ENCODE peak calls at places on chromosome 9, in seven cellular contexts. Z is lower leg skin, W is uterus, S is HCT116, H is body of pancreas, A is A549, R is HepG2. U is an unnamed sample.

GRCh38 chr9:135036861-135037465 is 50.5 kb upstream of the OLFM1 start:
- DNase-seq in A (no peak), S (no peak), R (no peak), Z (no peak), W (peak), H (no peak), U (no peak)

GRCh38 chr9:109323771-109324170 is 2.9 kb upstream of the EPB41L4B start:
- DNase-seq in W (no peak), R (no peak), A (no peak), S (no peak), Z (no peak), H (no peak), U (no peak)

GRCh38 chr9:13718086-13718485 is 438.6 kb upstream of the MPDZ start:
- DNase-seq in A (no peak), W (no peak), R (no peak), H (no peak), Z (no peak), S (no peak), U (no peak)

GRCh38 chr9:24464321-24464951 is 81.3 kb downstream of the IZUMO3 start:
- DNase-seq in A (no peak), H (no peak), R (no peak), W (no peak), Z (no peak), S (no peak), U (no peak)

GRCh38 chr9:96204853-96205252 is 97.1 kb downstream of the HSD17B3 start:
- DNase-seq in R (no peak), H (no peak), A (no peak), W (no peak), Z (no peak), S (no peak), U (no peak)

GRCh38 chr9:123727332-123727731 is 202.6 kb downstream of the DENND1A start:
- DNase-seq in H (no peak), W (no peak), Z (no peak), A (no peak), S (peak), R (no peak), U (no peak)

GRCh38 chr9:136618578-136619547 is 43.9 kb upstream of the EGFL7 start:
- DNase-seq in H (no peak), W (no peak), R (no peak), A (no peak), Z (no peak), S (no peak), U (no peak)

GRCh38 chr9:8825600-8826147 is 1026.1 kb upstream of the DMAC1 start:
- DNase-seq in Z (no peak), S (no peak), A (no peak), R (no peak), W (no peak), H (no peak), U (no peak)

GRCh38 chr9:115034801-115035200 is 83.2 kb downstream of the TNC start:
- DNase-seq in S (no peak), H (no peak), A (no peak), W (no peak), Z (no peak), R (no peak), U (no peak)

GRCh38 chr9:9950813-9951212 is 662.0 kb downstream of the PTPRD start:
- DNase-seq in Z (no peak), R (no peak), A (no peak), W (no peak), H (no peak), S (no peak), U (no peak)

GRCh38 chr9:89869774-89870173 is 265.0 kb downstream of the GADD45G start:
- DNase-seq in Z (no peak), W (peak), S (no peak), R (no peak), A (no peak), H (no peak), U (no peak)

GRCh38 chr9:33903157-33903780 is 86.3 kb downstream of the UBE2R2 start:
- DNase-seq in W (no peak), A (no peak), R (no peak), Z (no peak), S (no peak), H (no peak), U (no peak)

GRCh38 chr9:114721491-114722362 is 39.7 kb upstream of the TEX48 start:
- DNase-seq in H (no peak), S (no peak), R (peak), A (peak), Z (no peak), W (no peak), U (no peak)

GRCh38 chr9:121339437-121339836 is 30.6 kb downstream of the STOM start:
- DNase-seq in R (no peak), H (no peak), Z (no peak), W (no peak), A (no peak), S (no peak), U (no peak)

GRCh38 chr9:112750767-112751058 is 153 bp downstream of the SNX30 start:
- DNase-seq in A (no peak), H (no peak), R (no peak), W (no peak), Z (no peak), S (no peak), U (peak)

GRCh38 chr9:126719677-126720435 is 85.0 kb upstream of the ZBTB43 start:
- DNase-seq in S (no peak), R (peak), H (peak), Z (peak), A (no peak), W (no peak), U (peak)

GRCh38 chr9:110278080-110278707 is 21.9 kb upstream of the TXN start:
- DNase-seq in H (no peak), W (no peak), R (no peak), S (peak), Z (no peak), A (no peak), U (no peak)

GRCh38 chr9:114925039-114925438 is 5.4 kb downstream of the TNFSF8 start:
- DNase-seq in A (no peak), H (no peak), Z (no peak), W (no peak), R (no peak), S (no peak), U (no peak)

GRCh38 chr9:93645149-93645889 is 68.9 kb downstream of the PHF2 start:
- DNase-seq in R (no peak), A (no peak), H (no peak), Z (no peak), S (no peak), W (peak), U (no peak)

GRCh38 chr9:135123735-135124134 is 36.3 kb downstream of the OLFM1 start:
- DNase-seq in R (no peak), A (no peak), Z (no peak), H (peak), S (no peak), W (no peak), U (no peak)

GRCh38 chr9:6644346-6645152 is 980 bp downstream of the GLDC start:
- DNase-seq in Z (no peak), S (no peak), A (no peak), R (no peak), W (no peak), H (no peak), U (no peak)

GRCh38 chr9:137127301-137128157 is 11.4 kb upstream of the GRIN1 start:
- DNase-seq in W (no peak), A (peak), R (peak), S (no peak), H (peak), Z (no peak), U (peak)

GRCh38 chr9:6414291-6414690 is 1.3 kb downstream of the UHRF2 start:
- DNase-seq in R (no peak), W (no peak), S (no peak), H (no peak), Z (no peak), A (no peak), U (peak)

GRCh38 chr9:95605087-95605486 is 88.3 kb upstream of the PTCH1 start:
- DNase-seq in Z (no peak), S (no peak), W (no peak), A (no peak), H (no peak), R (no peak), U (no peak)

GRCh38 chr9:131107760-131108159 is 11.4 kb downstream of the AIF1L start:
- DNase-seq in W (no peak), R (no peak), Z (no peak), A (no peak), S (no peak), H (no peak), U (no peak)

GRCh38 chr9:114303977-114304376 is 18.9 kb upstream of the ORM1 start:
- DNase-seq in W (no peak), Z (no peak), A (no peak), R (no peak), H (no peak), S (no peak), U (no peak)

GRCh38 chr9:75086443-75087278 is 1.3 kb downstream of the NMRK1 start:
- DNase-seq in R (peak), A (no peak), W (peak), Z (peak), H (peak), S (no peak), U (peak)

GRCh38 chr9:21684831-21685362 is 117.5 kb upstream of the MTAP start:
- DNase-seq in R (peak), Z (no peak), H (peak), W (no peak), A (peak), S (peak), U (no peak)

GRCh38 chr9:75033789-75034473 is 5.8 kb upstream of the CARNMT1 start:
- DNase-seq in S (no peak), Z (no peak), H (no peak), W (no peak), A (no peak), R (no peak), U (no peak)

GRCh38 chr9:2427016-2427891 is 194.3 kb upstream of the VLDLR start:
- DNase-seq in A (no peak), W (no peak), R (no peak), S (no peak), H (peak), Z (no peak), U (no peak)

GRCh38 chr9:112061152-112061740 is 113.9 kb downstream of the SUSD1 start:
- DNase-seq in Z (peak), W (peak), R (peak), S (peak), H (peak), A (peak), U (peak)

GRCh38 chr9:92669527-92669889 is 423 bp downstream of the IPPK start:
- DNase-seq in A (no peak), W (no peak), H (no peak), Z (no peak), S (no peak), R (no peak), U (peak)

GRCh38 chr9:127837346-127837745 is 17.1 kb downstream of the ENG start:
- DNase-seq in H (no peak), R (no peak), S (no peak), W (no peak), Z (no peak), A (no peak), U (no peak)

GRCh38 chr9:129336601-129337286 is 158.7 kb upstream of the IER5L start:
- DNase-seq in Z (peak), W (no peak), H (peak), R (no peak), A (no peak), S (no peak), U (no peak)
- TF ChIP-seq POLR2A in Z (no peak), W (no peak), H (no peak), R (no peak), A (no peak), S (no peak), U (no peak)

GRCh38 chr9:133778336-133778995 is 40.3 kb upstream of the SARDH start:
- DNase-seq in Z (no peak), W (no peak), A (no peak), H (no peak), R (no peak), S (no peak), U (no peak)

GRCh38 chr9:133780962-133781827 is 43.0 kb upstream of the SARDH start:
- DNase-seq in S (no peak), W (no peak), H (no peak), A (no peak), Z (no peak), R (no peak), U (no peak)

GRCh38 chr9:133779081-133779480 is 40.9 kb upstream of the SARDH start:
- DNase-seq in A (no peak), H (no peak), Z (no peak), W (no peak), S (no peak), R (no peak), U (no peak)

GRCh38 chr9:133780404-133780945 is 42.3 kb upstream of the SARDH start:
- DNase-seq in R (no peak), Z (no peak), H (no peak), A (no peak), S (no peak), W (no peak), U (no peak)

DNA sequence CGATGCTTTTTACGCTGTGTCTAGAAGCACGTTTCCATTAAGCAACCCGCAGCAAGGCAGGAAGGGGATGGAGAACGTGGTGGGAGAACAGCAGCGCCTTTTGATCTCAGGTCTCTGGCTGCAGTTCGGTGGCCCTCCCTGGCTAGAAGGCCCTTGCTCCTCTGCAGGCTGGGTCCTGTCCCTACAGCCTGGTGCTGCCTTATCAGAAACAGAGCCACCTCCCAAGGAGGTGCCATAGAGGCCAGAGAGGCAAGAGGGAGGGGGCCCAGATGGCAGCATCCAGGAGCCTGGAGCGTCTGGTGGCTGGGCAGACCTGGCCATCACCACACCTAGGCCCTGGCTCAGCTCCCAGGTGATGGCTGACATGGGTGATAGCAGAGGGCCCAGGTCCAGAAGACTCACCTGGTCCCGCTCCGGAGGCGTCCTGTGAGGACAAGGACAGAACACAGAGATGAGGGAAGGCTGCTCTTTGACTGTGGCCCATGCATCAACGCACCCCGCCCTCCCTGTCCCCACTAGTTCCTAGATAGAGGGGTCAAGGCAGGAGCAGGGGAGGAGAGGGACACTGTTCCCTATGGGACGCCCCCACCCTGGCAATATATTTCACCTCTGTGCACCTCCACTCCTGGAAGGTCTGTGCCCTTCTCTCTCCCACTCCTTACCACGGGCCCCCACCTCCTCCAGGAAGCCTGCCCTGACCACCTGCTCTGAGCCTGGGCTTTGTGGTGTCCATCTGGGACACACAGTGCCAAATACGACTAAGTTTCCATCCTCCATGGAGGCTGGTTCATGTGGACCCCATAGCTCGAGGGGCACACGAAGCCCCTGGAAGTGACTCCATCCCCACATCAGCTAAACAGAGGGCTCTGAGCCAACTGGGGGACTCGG is 41.6 kb upstream of the SARDH start:
- DNase-seq in Z (no peak), A (no peak), R (no peak), S (no peak), W (no peak), H (no peak), U (no peak)
- TF ChIP-seq POLR2A in Z (no peak), A (no peak), R (no peak), S (no peak), W (no peak), H (no peak), U (no peak)

GRCh38 chr9:36400332-36401178 is 486 bp upstream of the RNF38 start:
- DNase-seq in S (peak), A (peak), R (peak), H (peak), W (peak), Z (peak), U (peak)
- TF ChIP-seq POLR2A in S (peak), A (peak), R (peak), H (peak), W (peak), Z (no peak), U (peak)

DNA sequence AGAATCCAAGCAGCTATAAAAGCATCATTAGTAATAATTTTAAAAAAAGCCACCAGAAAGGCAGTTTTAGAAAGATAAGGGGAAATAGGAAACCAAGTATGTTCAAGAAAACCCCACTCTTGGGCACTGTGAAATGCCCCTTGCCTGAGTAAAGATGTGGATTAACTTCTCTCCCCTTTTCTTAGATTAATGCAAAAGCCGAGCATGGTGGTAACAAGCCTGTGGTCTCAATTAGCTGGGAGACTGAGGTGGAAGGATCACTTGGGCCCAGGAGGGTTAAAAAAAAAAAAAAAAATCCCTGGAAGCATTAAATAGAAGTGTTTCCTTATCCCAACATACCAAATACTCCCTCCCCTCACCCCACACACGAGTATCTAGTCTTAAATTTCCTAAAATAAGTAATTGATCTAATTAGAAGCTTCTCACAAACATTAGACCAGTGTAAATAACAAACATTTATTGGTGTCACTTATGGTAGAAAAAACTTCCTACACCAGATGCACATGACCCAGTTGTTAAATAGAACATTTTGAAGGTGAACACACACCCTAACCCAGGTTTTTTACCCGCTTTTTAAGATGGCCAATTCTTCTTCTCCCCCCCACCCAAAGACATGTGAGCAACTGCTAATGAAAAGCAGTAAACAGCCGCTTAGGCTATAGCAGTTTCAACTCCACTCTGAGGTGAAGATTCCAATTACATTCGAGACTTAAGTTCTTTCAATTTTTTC is 5.2 kb downstream of the HSPA5 start:
- DNase-seq in S (no peak), R (no peak), W (no peak), H (no peak), Z (no peak), A (no peak), U (no peak)
- TF ChIP-seq POLR2A in S (no peak), R (no peak), W (no peak), H (no peak), Z (no peak), A (no peak), U (no peak)

GRCh38 chr9:72951520-72952393 is 1.1 kb downstream of the ALDH1A1 start:
- DNase-seq in R (no peak), H (no peak), S (no peak), A (peak), Z (no peak), W (no peak), U (no peak)

GRCh38 chr9:72952394-72952720 is 496 bp downstream of the ALDH1A1 start:
- DNase-seq in A (peak), S (no peak), R (no peak), Z (no peak), H (no peak), W (no peak), U (no peak)

GRCh38 chr9:72954431-72955420 is 1.9 kb upstream of the ALDH1A1 start:
- DNase-seq in A (peak), R (no peak), W (peak), Z (peak), H (peak), S (no peak), U (no peak)

GRCh38 chr9:72951043-72951442 is 1.8 kb downstream of the ALDH1A1 start:
- DNase-seq in H (no peak), Z (no peak), A (peak), W (no peak), S (no peak), R (peak), U (peak)

DNA sequence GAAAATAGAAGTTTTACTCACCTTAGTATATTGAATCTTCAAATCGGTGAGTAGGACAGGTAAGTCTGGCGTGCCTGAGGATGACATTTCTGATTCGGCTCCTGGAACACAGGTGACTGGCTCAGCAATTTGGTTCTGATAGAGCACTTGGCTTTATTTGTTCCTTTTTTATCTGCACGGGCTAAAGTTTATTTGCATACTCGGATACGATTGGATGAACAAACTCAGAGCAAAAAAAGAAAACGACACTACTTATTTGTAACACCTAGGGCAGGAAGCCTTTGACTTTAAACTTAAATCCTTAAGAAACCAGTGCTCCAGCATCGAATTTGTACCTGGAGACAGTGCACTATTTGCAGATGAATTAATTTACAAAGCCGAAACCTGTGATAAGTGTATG is at the start of gene ALDH1A1:
- DNase-seq in Z (no peak), W (no peak), S (no peak), R (peak), A (peak), H (peak), U (peak)
- TF ChIP-seq POLR2A in Z (no peak), W (peak), S (no peak), R (peak), A (peak), H (peak), U (no peak)

U was measured in erythroblast.